ENCODE peak calls at places on chromosomes 3 and 15, in ten cellular contexts. L, D, U, W, Q, X, Z, J, P and N are unnamed samples.

GRCh38 chr15:41501191-41501917 is 7.7 kb downstream of the ITPKA start:
- DNase-seq in W (peak; percentile 45), U (no peak), L (no peak), Z (no peak), P (peak; percentile 65), Q (no peak), D (no peak), J (peak; percentile 47), X (no peak), N (no peak)

GRCh38 chr3:147760998-147761397 is 351.8 kb downstream of the ZIC1 start:
- DNase-seq in J (peak; percentile 52), L (no peak), Z (no peak), Q (no peak), X (no peak), U (no peak), D (no peak), P (no peak), W (peak; percentile 32), N (no peak)

GRCh38 chr15:28873585-28874139 is 12.1 kb upstream of the APBA2 start:
- DNase-seq in W (no peak), P (no peak), L (no peak), X (no peak), Q (no peak), J (no peak), U (no peak), D (no peak), Z (peak; percentile 59), N (no peak)

GRCh38 chr15:32993285-32993684 is 201.2 kb downstream of the FMN1 start:
- DNase-seq in Q (peak; percentile 40), W (peak; percentile 50), P (peak; percentile 33), X (peak; percentile 38), J (peak; percentile 25), D (no peak), U (no peak), Z (no peak), L (no peak), N (no peak)

GRCh38 chr3:102302020-102302419 is 132.8 kb upstream of the ZPLD1 start:
- DNase-seq in Q (no peak), L (no peak), J (no peak), D (no peak), P (no peak), X (peak; percentile 33), W (peak; percentile 8), U (no peak), Z (no peak), N (no peak)

GRCh38 chr3:73378207-73378606 is 246.5 kb downstream of the PDZRN3 start:
- DNase-seq in W (no peak), U (no peak), X (no peak), Q (no peak), J (no peak), D (no peak), L (no peak), P (peak; percentile 15), Z (no peak), N (no peak)

GRCh38 chr3:14225421-14225820 is 46.8 kb downstream of the LSM3 start:
- DNase-seq in Z (no peak), X (peak; percentile 19), J (no peak), D (no peak), P (no peak), L (no peak), Q (no peak), W (no peak), U (no peak), N (peak; percentile 78)

GRCh38 chr3:6262035-6262434 is 598.9 kb upstream of the GRM7 start:
- DNase-seq in L (no peak), J (no peak), X (no peak), Q (no peak), W (no peak), P (no peak), Z (no peak), U (no peak), D (no peak), N (no peak)

GRCh38 chr15:64146885-64147681 is 4.4 kb upstream of the SNX22 start:
- DNase-seq in Q (no peak), W (peak; percentile 47), P (peak; percentile 33), L (no peak), D (no peak), U (no peak), X (no peak), J (peak; percentile 39), Z (no peak), N (no peak)

GRCh38 chr3:187706966-187707365 is 4.6 kb upstream of the RTP2 start:
- DNase-seq in D (no peak), W (no peak), L (no peak), Q (no peak), X (no peak), U (no peak), P (no peak), J (no peak), Z (no peak), N (no peak)

GRCh38 chr15:80934761-80935221 is 54.8 kb downstream of the MESD start:
- DNase-seq in D (no peak), X (no peak), L (no peak), P (no peak), Q (peak; percentile 20), J (peak; percentile 55), W (peak; percentile 49), Z (no peak), U (no peak), N (no peak)

GRCh38 chr3:27632431-27633223 is 89.5 kb downstream of the EOMES start:
- DNase-seq in W (peak; percentile 69), L (peak; percentile 57), D (peak; percentile 60), J (no peak), Z (peak; percentile 38), U (peak; percentile 26), Q (peak; percentile 80), P (peak; percentile 71), X (peak; percentile 32), N (no peak)

GRCh38 chr15:69298697-69299441 is at the start of gene PAQR5:
- DNase-seq in D (no peak), J (peak; percentile 55), P (peak; percentile 59), U (no peak), X (peak; percentile 60), W (no peak), L (peak; percentile 40), Q (peak; percentile 63), Z (peak; percentile 58), N (no peak)

GRCh38 chr3:45321607-45322391 is 66.6 kb upstream of the LARS2 start:
- DNase-seq in X (no peak), U (no peak), L (no peak), Z (no peak), P (no peak), J (no peak), W (no peak), Q (no peak), D (peak; percentile 54), N (peak; percentile 59)

GRCh38 chr15:60370105-60370803 is 27.5 kb downstream of the ANXA2 start:
- DNase-seq in P (no peak), W (no peak), X (peak; percentile 67), Q (peak; percentile 80), D (no peak), J (no peak), Z (no peak), L (no peak), U (no peak), N (no peak)

GRCh38 chr15:98150531-98150930 is 190.0 kb downstream of the ARRDC4 start:
- DNase-seq in L (no peak), Q (no peak), J (no peak), Z (no peak), U (no peak), D (no peak), X (no peak), P (no peak), W (no peak), N (no peak)

DNA sequence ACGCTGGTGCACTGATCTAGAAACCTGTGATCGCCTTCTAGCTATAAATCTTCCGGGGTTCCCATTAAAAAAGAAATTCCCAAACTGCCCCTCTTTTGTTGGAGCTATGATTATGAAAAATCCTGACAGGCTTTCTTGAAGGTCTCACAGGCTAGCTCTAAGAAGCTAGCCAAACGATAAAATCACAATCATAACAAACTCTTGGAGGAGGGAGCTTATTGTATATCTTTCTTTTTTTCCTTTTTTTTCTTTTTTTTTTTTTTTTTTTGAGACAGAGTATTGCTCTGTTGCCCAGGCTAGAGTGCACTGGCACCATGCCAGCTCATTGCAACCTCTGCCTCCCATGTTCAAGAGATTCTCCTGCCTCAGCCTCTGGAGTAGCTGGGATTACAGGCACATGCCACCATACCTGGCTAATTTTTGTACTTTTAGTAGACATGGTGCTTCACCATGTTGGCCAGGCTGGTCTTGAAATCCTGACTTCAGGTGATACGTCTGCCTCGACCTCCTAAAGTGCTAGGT is 72.0 kb downstream of the MYO1E start:
- DNase-seq in L (peak; percentile 26), W (peak; percentile 22), J (no peak), Q (peak; percentile 65), Z (peak; percentile 50), X (no peak), D (no peak), U (no peak), P (no peak), N (peak; percentile 86)
- H3K4me3 ChIP-seq in L (no peak overlapping the region), W (peak overlapping the region; percentile 16), J (no peak overlapping the region), Q (peak overlapping the region; percentile 18), Z (no peak overlapping the region), X (peak overlapping the region; percentile 41), D (no peak overlapping the region), U (peak overlapping the region; percentile 7), P (no peak overlapping the region), N (no peak overlapping the region)

DNA sequence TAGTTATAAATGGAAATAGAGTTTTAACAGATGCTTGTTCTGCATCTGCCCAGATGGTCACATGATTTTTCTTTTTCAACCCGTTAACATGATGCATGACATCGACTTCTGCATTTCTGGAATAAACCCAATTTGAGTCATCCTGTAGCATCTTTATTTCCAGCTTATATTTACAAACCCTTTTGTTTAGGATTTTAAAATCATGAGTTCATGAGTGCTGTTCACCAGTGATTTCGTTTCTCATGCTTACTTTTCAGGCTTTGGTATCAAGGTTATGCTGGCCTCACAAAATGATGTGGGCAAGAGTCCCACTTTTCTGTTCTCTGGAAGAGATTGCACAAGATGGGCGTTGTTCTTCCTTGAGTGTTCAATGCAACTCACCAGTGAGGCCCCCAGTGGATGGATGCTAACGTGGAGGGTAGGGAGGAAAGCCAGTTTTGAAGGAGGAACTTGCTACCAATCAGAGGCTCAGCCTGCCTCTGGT is 5.2 kb downstream of the HRH1 start:
- DNase-seq in Z (no peak), X (peak; percentile 37), L (no peak), D (no peak), J (no peak), P (no peak), Q (no peak), W (peak; percentile 98), U (peak; percentile 97), N (peak; percentile 74)
- TF ChIP-seq CTCF in Z (no peak), X (no peak), L (no peak), D (no peak), J (peak; percentile 16), P (no peak), Q (no peak), W (peak; percentile 19), U (peak; percentile 35), N (no peak)

DNA sequence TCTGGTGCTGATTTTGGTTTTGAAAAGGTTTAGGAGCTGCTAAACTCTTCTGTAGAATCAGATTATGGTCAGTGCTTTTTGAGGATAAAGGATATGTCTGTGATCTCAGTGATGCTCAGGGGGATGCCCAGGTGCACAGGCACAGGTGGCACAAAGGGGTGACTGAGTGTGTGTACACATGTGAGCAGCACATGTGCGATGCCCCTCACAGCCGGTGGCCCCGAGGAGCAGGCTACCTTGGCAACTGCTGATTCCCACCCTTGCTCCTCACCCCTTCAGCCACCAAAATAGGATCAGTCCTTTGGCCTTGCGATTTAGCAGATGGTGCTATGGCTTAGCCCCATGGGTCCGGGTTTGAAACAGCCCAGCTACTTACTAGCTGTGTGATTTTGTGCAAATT is 51.1 kb downstream of the POMGNT2 start:
- DNase-seq in J (no peak), L (no peak), U (no peak), W (no peak), Z (no peak), P (no peak), D (no peak), Q (no peak), X (no peak), N (peak; percentile 59)
- H3K4me3 ChIP-seq in J (no peak overlapping the region), L (no peak overlapping the region), U (no peak overlapping the region), W (no peak overlapping the region), Z (no peak overlapping the region), P (no peak overlapping the region), D (no peak overlapping the region), Q (no peak overlapping the region), X (no peak overlapping the region), N (no peak overlapping the region)

GRCh38 chr3:37833790-37834189 is 27.9 kb upstream of the CTDSPL start:
- DNase-seq in Q (peak; percentile 36), P (no peak), L (peak; percentile 36), W (no peak), J (no peak), Z (no peak), X (no peak), D (no peak), U (no peak), N (peak; percentile 29)
- TF ChIP-seq CTCF in Q (peak; percentile 7), P (no peak), L (peak; percentile 53), W (no peak), J (no peak), Z (no peak), X (peak; percentile 49), D (no peak), U (no peak), N (no peak)